ENCODE peak calls at places on chromosomes 7 and 10, in seven cellular contexts. V is GOT3, Q is Ammon's horn, B is NCI-H1092, C is T-cell, R is ureter, E is amniotic stem cell. M is an unnamed sample.

GRCh38 chr10:70660722-70661121 is 11.6 kb upstream of the ADAMTS14 start:
- DNase-seq in V (no peak), Q (peak; percentile 91), B (no peak), C (no peak), R (peak; percentile 31), E (no peak), M (no peak)

GRCh38 chr7:82904871-82905270 is 257.8 kb downstream of the PCLO start:
- DNase-seq in V (no peak), Q (no peak), B (no peak), C (no peak), R (no peak), E (no peak), M (no peak)

GRCh38 chr10:103884681-103885139 is 29.3 kb upstream of the SH3PXD2A start:
- DNase-seq in V (no peak), Q (peak; percentile 71), B (peak; percentile 57), C (no peak), R (no peak), E (no peak), M (no peak)

GRCh38 chr10:129095980-129096339 is 371.1 kb upstream of the MGMT start:
- DNase-seq in V (no peak), Q (no peak), B (no peak), C (no peak), R (no peak), E (no peak), M (no peak)

GRCh38 chr10:34821587-34822585 is 6.8 kb upstream of the PARD3 start:
- DNase-seq in V (no peak), Q (no peak), B (no peak), C (no peak), R (no peak), E (no peak), M (no peak)

GRCh38 chr7:141231018-141231792 is 157.3 kb downstream of the TMEM178B start:
- DNase-seq in V (no peak), Q (peak; percentile 75), B (peak; percentile 12), C (no peak), R (no peak), E (no peak), M (no peak)

GRCh38 chr10:46551701-46552525 is 4.5 kb downstream of the GPRIN2 start:
- DNase-seq in V (no peak), Q (no peak), B (no peak), C (no peak), R (peak; percentile 40), E (no peak), M (peak; percentile 18)

GRCh38 chr7:74372511-74373111 is 81.1 kb upstream of the GTF2IRD1 start:
- DNase-seq in V (no peak), Q (peak; percentile 82), B (no peak), C (no peak), R (peak; percentile 58), E (no peak), M (no peak)

GRCh38 chr10:77436257-77436780 is 201.3 kb downstream of the KCNMA1 start:
- DNase-seq in V (no peak), Q (no peak), B (no peak), C (no peak), R (no peak), E (no peak), M (no peak)

M was measured in naive thymus-derived CD8-positive, alpha-beta T cell.